ENCODE peak calls at places on chromosomes 6 and 20, in six cellular contexts. Q, E, W, K, B and T are unnamed samples.

GRCh38 chr20:32325706-32326506 is 32.2 kb upstream of the ASXL1 start:
- DNase-seq in Q (peak; percentile 95), E (no peak), W (no peak), K (peak; percentile 59), B (no peak), T (no peak)

GRCh38 chr20:60255866-60256265 is 297.6 kb downstream of the CDH26 start:
- DNase-seq in Q (peak; percentile 89), E (no peak), W (no peak), K (no peak), B (no peak), T (no peak)

GRCh38 chr6:67591910-67592309 is 1043.2 kb upstream of the ADGRB3 start:
- DNase-seq in Q (no peak), E (no peak), W (no peak), K (no peak), B (no peak), T (no peak)

GRCh38 chr6:166996406-166996805 is 2.8 kb upstream of the CEP43 start:
- DNase-seq in Q (peak; percentile 38), E (no peak), W (no peak), K (peak; percentile 53), B (no peak), T (no peak)

GRCh38 chr20:8389381-8390368 is 257.6 kb downstream of the PLCB1 start:
- DNase-seq in Q (peak; percentile 56), E (no peak), W (no peak), K (peak; percentile 80), B (no peak), T (peak; percentile 8)

GRCh38 chr6:51854876-51855275 is 232.5 kb downstream of the PKHD1 start:
- DNase-seq in Q (no peak), E (peak; percentile 47), W (no peak), K (no peak), B (no peak), T (no peak)

GRCh38 chr6:139855741-139856206 is 481.3 kb upstream of the CITED2 start:
- DNase-seq in Q (peak; percentile 11), E (no peak), W (no peak), K (no peak), B (no peak), T (no peak)

GRCh38 chr6:13217206-13217905 is 111.0 kb downstream of the TBC1D7 start:
- DNase-seq in Q (peak; percentile 27), E (no peak), W (no peak), K (peak; percentile 70), B (no peak), T (no peak)